ENCODE peak calls at places on chromosomes 2 and 18, in eight cellular contexts. F is HCT116, J is HepG2, P is K562, B is SK-N-SH, Q is endothelial cell of umbilical vein, Z is GM12878, I is H1. M is an unnamed sample.

GRCh38 chr2:64918220-64918886 is 70.8 kb upstream of the SLC1A4 start:
- DNase-seq in P (no peak), I (no peak), Z (no peak), J (no peak), Q (no peak), B (no peak), F (no peak), M (no peak)

GRCh38 chr18:48667276-48668254 is 128.7 kb downstream of the CTIF start:
- DNase-seq in Z (no peak), B (peak), P (peak), Q (no peak), J (peak), I (no peak), F (no peak), M (no peak)

GRCh38 chr2:167135691-167136090 is 247.4 kb downstream of the XIRP2 start:
- DNase-seq in J (no peak), B (no peak), Z (no peak), P (no peak), Q (peak), I (no peak), F (no peak), M (no peak)

GRCh38 chr2:234512884-234513669 is 16.2 kb upstream of the ARL4C start:
- DNase-seq in J (no peak), F (no peak), Z (no peak), I (no peak), Q (peak), B (peak), P (peak), M (no peak)

GRCh38 chr2:1995987-1996386 is 251.7 kb upstream of the PXDN start:
- DNase-seq in J (no peak), Z (no peak), F (no peak), I (no peak), P (no peak), Q (no peak), B (no peak), M (no peak)

GRCh38 chr2:102478686-102479470 is 5.9 kb downstream of the SLC9A4 start:
- DNase-seq in Z (no peak), Q (no peak), I (peak), J (no peak), F (no peak), B (no peak), P (no peak), M (no peak)

GRCh38 chr2:47267389-47268086 is 112.4 kb upstream of the STPG4 start:
- DNase-seq in Z (no peak), Q (no peak), P (no peak), B (no peak), F (no peak), I (no peak), J (peak), M (no peak)

GRCh38 chr2:134919360-134920210 is 963 bp downstream of the CCNT2 start:
- DNase-seq in B (peak), Q (peak), P (no peak), J (no peak), I (no peak), Z (no peak), F (no peak), M (no peak)

GRCh38 chr2:237404413-237404812 is 9.6 kb downstream of the COL6A3 start:
- DNase-seq in B (peak), Q (no peak), J (no peak), Z (no peak), I (no peak), P (no peak), F (no peak), M (no peak)

GRCh38 chr18:42087876-42088275 is 132.8 kb downstream of the PIK3C3 start:
- DNase-seq in Z (no peak), I (no peak), P (no peak), F (no peak), J (no peak), B (no peak), Q (no peak), M (no peak)

GRCh38 chr18:69411199-69411598 is 10.5 kb downstream of the DOK6 start:
- DNase-seq in I (no peak), F (no peak), J (no peak), Q (no peak), Z (no peak), B (no peak), P (no peak), M (no peak)

GRCh38 chr2:148796735-148797512 is 78.1 kb upstream of the KIF5C start:
- DNase-seq in F (no peak), B (no peak), I (no peak), P (no peak), J (no peak), Q (no peak), Z (no peak), M (no peak)

GRCh38 chr2:156896294-156896693 is 361.2 kb upstream of the GALNT5 start:
- DNase-seq in P (no peak), F (no peak), B (no peak), Q (peak), Z (peak), J (no peak), I (no peak), M (no peak)

GRCh38 chr2:224930124-224930523 is 112.1 kb downstream of the DOCK10 start:
- DNase-seq in F (no peak), P (no peak), B (no peak), Z (no peak), I (no peak), Q (no peak), J (no peak), M (no peak)

GRCh38 chr18:23354625-23355024 is 98.5 kb upstream of the RIOK3 start:
- DNase-seq in I (peak), B (no peak), Q (peak), F (no peak), Z (no peak), P (peak), J (peak), M (no peak)

GRCh38 chr18:66534110-66534509 is 69.8 kb downstream of the CDH19 start:
- DNase-seq in Z (no peak), Q (no peak), B (no peak), J (no peak), I (no peak), P (no peak), F (no peak), M (no peak)

GRCh38 chr2:234986346-234986745 is 34.5 kb downstream of the SH3BP4 start:
- DNase-seq in I (no peak), P (no peak), F (no peak), Z (no peak), Q (peak), B (no peak), J (no peak), M (no peak)

GRCh38 chr2:67032091-67032490 is 365.0 kb upstream of the ETAA1 start:
- DNase-seq in J (no peak), I (no peak), P (no peak), Q (no peak), B (no peak), Z (no peak), F (no peak), M (no peak)

GRCh38 chr2:117862459-117862858 is 48.0 kb downstream of the DDX18 start:
- DNase-seq in J (no peak), Q (no peak), P (no peak), F (no peak), Z (no peak), B (no peak), I (no peak), M (no peak)

DNA sequence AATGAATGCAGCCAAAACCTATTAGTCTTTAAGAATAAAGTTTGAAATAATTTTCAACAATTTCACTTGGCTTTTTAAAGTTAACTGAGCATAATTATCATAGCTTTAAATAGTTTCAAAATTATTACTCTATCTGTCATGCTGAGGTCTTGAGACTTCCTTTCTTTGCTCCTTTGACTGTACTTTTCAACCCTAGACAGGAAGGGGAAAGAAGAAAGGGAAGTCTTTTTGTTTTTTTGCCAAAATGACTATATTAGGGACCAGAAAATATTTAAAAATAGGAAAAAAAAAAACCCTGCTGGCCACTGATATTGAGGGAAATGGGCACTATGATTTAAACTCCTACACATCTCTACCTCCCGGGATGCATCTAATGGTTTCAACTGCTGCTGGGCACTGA is 50.6 kb downstream of the GAREM1 start:
- DNase-seq in P (no peak), Q (peak), Z (no peak), F (no peak), B (no peak), I (no peak), J (no peak), M (no peak)
- H3K9ac ChIP-seq in P (no peak), Q (no peak), Z (no peak), F (no peak), B (no peak), I (no peak), J (no peak), M (no peak)

GRCh38 chr18:58496937-58497336 is 132.0 kb downstream of the ALPK2 start:
- DNase-seq in P (peak), Q (no peak), F (peak), Z (no peak), I (peak), J (peak), B (no peak), M (no peak)

GRCh38 chr18:58499527-58499926 is 129.4 kb downstream of the ALPK2 start:
- DNase-seq in Q (no peak), J (no peak), P (no peak), B (no peak), F (no peak), I (no peak), Z (no peak), M (no peak)

GRCh38 chr18:58496231-58496630 is 132.7 kb downstream of the ALPK2 start:
- DNase-seq in Z (no peak), J (no peak), P (no peak), B (no peak), Q (no peak), F (no peak), I (no peak), M (no peak)

GRCh38 chr18:58495634-58496033 is 133.3 kb downstream of the ALPK2 start:
- DNase-seq in J (no peak), Z (peak), F (no peak), B (no peak), P (no peak), I (no peak), Q (no peak), M (no peak)

DNA sequence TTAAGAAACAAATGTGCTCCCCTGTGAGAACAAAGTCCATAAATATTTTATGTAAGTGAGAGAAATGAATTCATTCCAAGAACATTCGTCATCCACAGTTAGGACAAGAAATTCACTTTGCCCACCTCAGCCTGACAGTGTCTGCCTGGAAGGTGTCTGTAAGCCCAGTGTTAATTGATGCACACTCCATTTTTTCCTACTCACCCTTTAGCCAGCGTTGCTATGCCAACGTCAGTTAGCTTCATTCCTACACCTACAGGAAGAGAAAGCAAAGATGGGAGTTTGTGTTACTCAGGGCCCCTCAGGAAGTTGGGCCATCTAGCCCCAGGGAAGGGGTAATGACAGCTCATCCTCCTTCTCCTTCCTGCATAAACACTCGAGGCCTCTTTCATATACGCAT is 131.0 kb downstream of the ALPK2 start:
- DNase-seq in J (no peak), B (no peak), F (no peak), I (no peak), Z (no peak), Q (no peak), P (no peak), M (no peak)
- TF ChIP-seq POLR2AphosphoS5 in J (no peak), B (no peak), F (no peak), I (no peak), Z (no peak), Q (no peak), P (no peak), M (no peak)

GRCh38 chr18:77124452-77124922 is 8.1 kb downstream of the MBP start:
- DNase-seq in J (no peak), P (no peak), Q (no peak), Z (peak), I (no peak), B (no peak), F (no peak), M (no peak)
- H3K4me3 ChIP-seq in J (no peak), P (no peak), Q (no peak), Z (peak), I (no peak), B (no peak), F (no peak), M (no peak)

GRCh38 chr2:100269889-100270288 is 52.4 kb downstream of the LONRF2 start:
- DNase-seq in I (no peak), F (no peak), P (no peak), Q (no peak), J (no peak), Z (no peak), B (no peak), M (no peak)
- H3K9ac ChIP-seq in I (no peak), F (no peak), P (no peak), Q (no peak), J (no peak), Z (no peak), B (no peak), M (no peak)

GRCh38 chr18:49926076-49926745 is 112.9 kb upstream of the ACAA2 start:
- DNase-seq in B (no peak), Q (no peak), I (no peak), P (no peak), F (no peak), Z (no peak), J (no peak), M (no peak)
- TF ChIP-seq POLR2AphosphoS5 in B (no peak), Q (no peak), I (no peak), P (no peak), F (no peak), Z (no peak), J (no peak), M (no peak)